ENCODE peak calls at places on chromosomes 2 and 18, in eight cellular contexts. E, H, S, G, R, M, I and K are unnamed samples.
A peak's percentile ranks its signal among the peaks of the same experiment; 100 is the strongest.

GRCh38 chr2:119958642-119959268 is 54.1 kb upstream of the EPB41L5 start:
- DNase-seq in E (no peak), I (no peak), R (no peak), M (no peak), G (no peak), H (no peak), S (no peak), K (no peak)

GRCh38 chr2:50395510-50396300 is 636.2 kb downstream of the NRXN1 start:
- DNase-seq in E (no peak), M (no peak), S (no peak), I (no peak), R (no peak), G (no peak), H (no peak), K (no peak)

GRCh38 chr18:9333441-9334350 is 877 bp upstream of the TWSG1 start:
- DNase-seq in G (peak; percentile 54), H (peak; percentile 46), E (peak; percentile 28), R (peak; percentile 49), S (peak; percentile 25), M (peak; percentile 40), I (no peak), K (no peak)

GRCh38 chr2:64537991-64538390 is 13.9 kb downstream of the AFTPH start:
- DNase-seq in R (no peak), M (no peak), H (no peak), S (no peak), E (no peak), I (no peak), G (no peak), K (no peak)

GRCh38 chr2:70006447-70006784 is 45.0 kb upstream of the ASPRV1 start:
- DNase-seq in S (no peak), R (no peak), H (no peak), M (no peak), G (no peak), I (no peak), E (no peak), K (no peak)

GRCh38 chr2:149732001-149732685 is 144.6 kb upstream of the MMADHC start:
- DNase-seq in I (no peak), H (no peak), E (no peak), M (peak; percentile 84), S (no peak), G (no peak), R (no peak), K (peak; percentile 35)

GRCh38 chr2:216308532-216308931 is 63.8 kb downstream of the MARCHF4 start:
- DNase-seq in S (no peak), R (no peak), M (no peak), G (no peak), H (no peak), E (no peak), I (no peak), K (no peak)

GRCh38 chr18:41371718-41372117 is 583.3 kb upstream of the PIK3C3 start:
- DNase-seq in R (no peak), S (no peak), I (no peak), M (no peak), E (no peak), H (no peak), G (no peak), K (peak; percentile 17)

GRCh38 chr18:79954791-79955190 is 3.3 kb upstream of the SLC66A2 start:
- DNase-seq in I (peak; percentile 15), S (no peak), H (peak; percentile 56), G (no peak), R (no peak), E (no peak), M (peak; percentile 54), K (no peak)

GRCh38 chr18:23719634-23720201 is 30.5 kb downstream of the LAMA3 start:
- DNase-seq in E (no peak), G (no peak), R (no peak), M (no peak), H (no peak), I (no peak), S (no peak), K (peak; percentile 63)

GRCh38 chr2:4618630-4619228 is 915.4 kb downstream of the DCDC2C start:
- DNase-seq in I (no peak), E (no peak), G (no peak), R (no peak), S (no peak), H (no peak), M (no peak), K (no peak)

DNA sequence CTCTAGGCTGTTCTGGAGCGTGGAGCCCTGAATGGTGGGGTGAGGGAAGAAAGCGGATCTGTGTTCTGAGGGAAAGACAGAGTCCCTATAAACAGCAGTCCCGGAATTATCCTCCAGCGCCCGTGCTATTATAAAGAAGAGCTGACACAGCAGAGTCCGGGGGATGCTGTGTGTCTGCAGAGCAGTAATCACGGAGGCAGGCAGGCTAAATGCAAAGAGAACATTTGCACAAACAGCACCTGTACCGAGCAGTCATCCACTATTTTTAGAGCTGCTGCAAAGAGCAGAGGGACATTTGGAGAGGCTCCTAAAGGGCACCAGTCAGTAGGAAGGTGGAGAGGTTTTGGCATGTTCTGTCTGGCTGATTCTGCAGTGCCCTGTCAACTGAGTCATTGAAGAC is 293.8 kb upstream of the SLC14A2 start:
- DNase-seq in H (no peak), M (no peak), R (no peak), S (no peak), G (no peak), I (no peak), E (no peak), K (no peak)
- TF ChIP-seq CTCF in H (no peak), M (no peak), R (no peak), S (no peak), G (no peak), I (no peak), E (no peak), K (no peak)

GRCh38 chr18:68148862-68149261 is 566.0 kb downstream of the TMX3 start:
- DNase-seq in S (peak; percentile 43), I (no peak), E (no peak), H (no peak), M (no peak), G (no peak), R (no peak), K (no peak)

GRCh38 chr18:68150976-68151375 is 563.9 kb downstream of the TMX3 start:
- DNase-seq in E (no peak), R (no peak), H (no peak), S (no peak), G (no peak), I (no peak), M (no peak), K (no peak)

GRCh38 chr18:68147728-68148127 is 567.2 kb downstream of the TMX3 start:
- DNase-seq in S (no peak), I (no peak), R (no peak), G (no peak), M (no peak), H (no peak), E (no peak), K (no peak)

DNA sequence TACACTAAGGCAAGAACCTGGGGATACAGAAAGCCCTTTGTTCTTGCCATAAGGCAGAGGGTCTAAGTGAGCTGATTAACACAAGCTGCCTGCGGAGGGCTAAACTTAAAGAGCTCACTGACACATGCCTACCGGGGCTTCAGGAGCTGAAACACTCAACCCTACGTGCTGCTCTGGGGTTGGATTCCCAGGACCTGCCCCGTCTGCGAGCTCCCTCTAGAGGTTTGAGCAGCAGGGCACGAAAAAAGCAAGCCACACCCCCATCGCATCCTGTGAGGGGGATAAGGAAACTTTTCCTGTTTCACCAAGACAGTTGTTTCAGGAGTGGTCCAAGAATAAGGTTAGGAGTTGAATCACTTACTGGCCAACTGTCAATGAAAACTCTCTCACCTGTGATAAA is 562.1 kb downstream of the TMX3 start:
- DNase-seq in S (peak; percentile 18), I (no peak), H (no peak), E (no peak), R (no peak), M (no peak), G (peak; percentile 73), K (no peak)
- TF ChIP-seq CTCF in S (no peak), I (no peak), H (no peak), E (no peak), R (peak; percentile 13), M (no peak), G (peak; percentile 18), K (no peak)

DNA sequence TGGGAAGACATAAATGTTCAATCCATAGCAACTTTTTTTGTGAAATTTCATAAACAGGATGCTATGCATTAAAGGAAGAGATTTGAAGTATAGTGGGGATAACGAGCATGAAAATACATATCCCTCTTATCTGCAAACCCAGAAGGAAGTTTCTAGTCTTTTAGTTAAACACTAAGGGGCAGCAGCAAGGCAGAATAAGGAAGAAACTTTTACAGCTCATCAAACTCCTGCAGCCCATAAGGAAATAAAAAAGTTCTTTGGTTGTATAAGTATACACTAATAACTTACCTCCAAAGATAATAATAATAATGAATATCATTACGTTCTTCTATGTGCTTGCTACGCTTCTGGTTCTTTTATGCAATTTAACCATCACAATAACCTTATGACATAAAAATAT is 81.4 kb downstream of the CD226 start:
- DNase-seq in M (no peak), H (no peak), G (no peak), E (no peak), R (no peak), I (no peak), S (no peak), K (no peak)
- TF ChIP-seq CTCF in M (no peak), H (no peak), G (no peak), E (no peak), R (no peak), I (no peak), S (no peak), K (no peak)

GRCh38 chr2:17853799-17854198 is 24.7 kb upstream of the KCNS3 start:
- DNase-seq in I (no peak), S (peak; percentile 21), G (peak; percentile 39), M (no peak), R (no peak), H (no peak), E (no peak), K (no peak)

GRCh38 chr2:17857016-17857415 is 21.5 kb upstream of the KCNS3 start:
- DNase-seq in E (no peak), S (no peak), R (no peak), M (no peak), G (no peak), H (no peak), I (no peak), K (no peak)

GRCh38 chr2:17849260-17849659 is 29.2 kb upstream of the KCNS3 start:
- DNase-seq in H (no peak), R (no peak), S (peak; percentile 39), E (no peak), G (no peak), M (no peak), I (no peak), K (no peak)

GRCh38 chr2:17850151-17850550 is 28.3 kb upstream of the KCNS3 start:
- DNase-seq in M (no peak), H (no peak), E (no peak), S (no peak), R (no peak), G (no peak), I (no peak), K (no peak)

DNA sequence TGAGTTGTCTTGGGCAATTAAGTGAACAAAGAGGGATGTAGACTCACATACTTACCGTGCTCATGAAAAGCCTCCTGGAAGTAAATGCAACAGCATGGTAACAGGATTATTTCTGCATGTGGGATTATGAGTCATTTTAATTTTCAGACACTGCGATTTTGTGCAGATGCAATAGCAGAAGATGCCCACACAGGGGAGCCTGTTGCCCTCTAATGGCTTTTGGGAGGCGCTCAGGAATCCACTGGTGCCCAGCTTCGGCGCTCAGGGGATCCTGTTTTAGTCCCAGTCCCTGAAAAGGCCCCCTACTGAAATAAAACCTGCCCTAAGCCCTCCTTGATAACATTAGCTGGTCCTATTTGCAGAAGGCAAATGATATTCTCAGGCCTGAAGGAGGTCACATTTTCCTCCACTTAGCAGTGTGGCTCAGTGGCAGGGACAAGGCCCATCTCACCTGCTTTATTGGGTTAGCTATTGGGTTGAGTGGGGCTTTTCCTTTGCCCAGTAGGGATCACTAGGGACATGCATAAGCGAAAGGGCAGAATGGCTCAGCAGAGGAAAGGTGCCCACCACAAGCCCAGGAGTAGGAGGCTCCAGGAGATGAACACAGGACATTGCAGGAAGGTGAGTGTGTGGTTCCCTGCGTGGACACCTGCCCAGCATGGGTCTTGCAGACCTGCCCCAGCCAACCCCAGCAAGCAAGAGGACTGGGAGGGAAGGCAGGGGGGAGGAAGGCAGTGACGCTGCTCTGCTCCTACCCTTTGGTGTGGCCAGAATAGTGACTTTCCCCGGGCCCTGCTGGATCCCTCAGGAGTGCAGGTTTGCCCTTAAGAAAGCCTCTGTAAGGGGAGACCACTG is 26.5 kb upstream of the KCNS3 start:
- DNase-seq in R (peak; percentile 75), M (peak; percentile 49), H (peak; percentile 53), E (no peak), G (peak; percentile 72), S (peak; percentile 75), I (no peak), K (peak; percentile 78)
- TF ChIP-seq CTCF in R (peak; percentile 92), M (peak; percentile 87), H (peak; percentile 85), E (peak; percentile 87), G (peak; percentile 83), S (peak; percentile 77), I (peak; percentile 79), K (peak; percentile 94)